ENCODE peak calls at places on chromosome 9, in eight cellular contexts. P is aorta, T is SK-N-DZ, S is NCI-H748 treated with DMSO at 0.1 percent for 48 hours, A is IMR-90, D is iPS DF 19.7, G is esophagus squamous epithelium, F is GM12878. R is an unnamed sample.

GRCh38 chr9:31500422-31500821 is 884.0 kb upstream of the ACO1 start:
- DNase-seq in T (no peak), F (no peak), G (no peak), A (no peak), S (no peak), D (no peak), P (no peak), R (no peak)

GRCh38 chr9:36034234-36034633 is 2.5 kb upstream of the RECK start:
- DNase-seq in F (no peak), G (no peak), T (no peak), D (no peak), A (no peak), P (no peak), S (no peak), R (no peak)

GRCh38 chr9:116639251-116639741 is 47.8 kb upstream of the TRIM32 start:
- DNase-seq in F (no peak), A (peak), T (peak), S (no peak), P (no peak), D (no peak), G (no peak), R (no peak)

GRCh38 chr9:137070906-137071275 is 534 bp upstream of the SAPCD2 start:
- DNase-seq in P (no peak), S (no peak), A (no peak), D (no peak), T (peak), F (no peak), G (no peak), R (no peak)

GRCh38 chr9:126515873-126516505 is 97.7 kb upstream of the LMX1B start:
- DNase-seq in D (no peak), S (no peak), T (no peak), G (no peak), A (no peak), F (no peak), P (peak), R (no peak)

GRCh38 chr9:113296796-113297558 is 6.2 kb downstream of the RNF183 start:
- DNase-seq in T (no peak), D (no peak), P (no peak), A (no peak), S (no peak), G (no peak), F (no peak), R (no peak)

GRCh38 chr9:20040991-20041606 is 252.3 kb upstream of the SLC24A2 start:
- DNase-seq in T (no peak), G (no peak), A (no peak), S (peak), F (no peak), D (no peak), P (no peak), R (no peak)

GRCh38 chr9:104527109-104527508 is at the start of gene OR13C4:
- DNase-seq in T (no peak), F (no peak), G (no peak), P (no peak), D (no peak), A (no peak), S (no peak), R (no peak)

GRCh38 chr9:112130347-112130746 is 44.8 kb downstream of the SUSD1 start:
- DNase-seq in P (no peak), A (no peak), T (no peak), D (no peak), G (no peak), S (no peak), F (no peak), R (no peak)

R was measured in PC-3.